ENCODE peak calls at places on chromosome 15, in seven cellular contexts. X is heart right ventricle, B is epithelial cell of proximal tubule, Y is neural crest cell, Q is AG08396, A is kidney, H is mesenteric fat pad. I is an unnamed sample.

GRCh38 chr15:43186003-43186353 is 775 bp downstream of the CCNDBP1 start:
- DNase-seq in Y (no peak), H (no peak), A (no peak), Q (no peak), B (no peak), X (no peak), I (no peak)

GRCh38 chr15:90839187-90840071 is 29.0 kb upstream of the FURIN start:
- DNase-seq in H (no peak), X (no peak), B (no peak), Y (peak; percentile 12), A (no peak), Q (no peak), I (no peak)

GRCh38 chr15:64985382-64986033 is 4.2 kb downstream of the SPG21 start:
- DNase-seq in Q (no peak), X (no peak), B (no peak), H (no peak), A (no peak), Y (no peak), I (no peak)

GRCh38 chr15:94673801-94674200 is 442.4 kb downstream of the MCTP2 start:
- DNase-seq in Q (peak; percentile 7), Y (no peak), B (no peak), A (no peak), X (no peak), H (no peak), I (no peak)

GRCh38 chr15:80770356-80770705 is 8.8 kb upstream of the CEMIP start:
- DNase-seq in Q (no peak), Y (no peak), B (no peak), X (no peak), H (no peak), A (no peak), I (no peak)

GRCh38 chr15:63067976-63068743 is 25.6 kb downstream of the TPM1 start:
- DNase-seq in B (no peak), Y (no peak), H (no peak), X (no peak), Q (no peak), A (no peak), I (no peak)

GRCh38 chr15:90876512-90877170 is 7.7 kb upstream of the FES start:
- DNase-seq in A (no peak), H (no peak), Y (no peak), X (no peak), B (no peak), Q (no peak), I (no peak)

GRCh38 chr15:46409879-46410278 is 775.0 kb downstream of the SQOR start:
- DNase-seq in Y (no peak), Q (no peak), X (no peak), B (no peak), A (no peak), H (no peak), I (no peak)

GRCh38 chr15:78327442-78327841 is 12.7 kb upstream of the CRABP1 start:
- DNase-seq in H (no peak), B (no peak), Q (no peak), X (no peak), Y (no peak), A (no peak), I (no peak)

GRCh38 chr15:69897471-69898237 is 200.1 kb downstream of the TLE3 start:
- DNase-seq in B (no peak), Y (no peak), H (no peak), Q (no peak), A (no peak), X (no peak), I (no peak)

GRCh38 chr15:38193496-38193895 is 59.1 kb upstream of the SPRED1 start:
- DNase-seq in Y (no peak), B (no peak), Q (no peak), H (no peak), X (no peak), A (no peak), I (no peak)